ENCODE peak calls at places on chromosomes 1 and 21, in ten cellular contexts. P is Calu3, U is epithelial cell of esophagus, O is WTC11, V is fibroblast of the aortic adventitia, W is GM20000, X is heart left ventricle, F is tibial artery, H is GM12864, T is cardiac muscle cell. D is an unnamed sample.

GRCh38 chr1:227058321-227058751 is 118.2 kb downstream of the COQ8A start:
- DNase-seq in P (no peak), U (peak), O (no peak), V (peak), W (no peak), X (no peak), F (no peak), H (no peak), T (peak), D (no peak)

GRCh38 chr1:15950763-15951295 is 25.1 kb downstream of the ZBTB17 start:
- DNase-seq in P (no peak), U (no peak), O (no peak), V (peak), W (no peak), X (no peak), F (peak), H (no peak), T (peak), D (no peak)

GRCh38 chr21:31084689-31085088 is 46.4 kb upstream of the KRTAP19-8 start:
- DNase-seq in P (no peak), U (no peak), O (no peak), V (no peak), W (no peak), X (no peak), F (no peak), H (no peak), T (no peak), D (no peak)

GRCh38 chr1:183467687-183468086 is 4.6 kb upstream of the SMG7 start:
- DNase-seq in P (no peak), U (peak), O (no peak), V (no peak), W (no peak), X (no peak), F (no peak), H (no peak), T (no peak), D (no peak)

GRCh38 chr1:27544818-27545612 is 55.0 kb upstream of the WASF2 start:
- DNase-seq in P (no peak), U (no peak), O (no peak), V (peak), W (no peak), X (peak), F (peak), H (no peak), T (peak), D (no peak)

GRCh38 chr21:15820327-15820726 is 90.5 kb downstream of the USP25 start:
- DNase-seq in P (no peak), U (no peak), O (no peak), V (no peak), W (no peak), X (no peak), F (no peak), H (no peak), T (no peak), D (no peak)

GRCh38 chr1:185464788-185465187 is 147.7 kb upstream of the IVNS1ABP start:
- DNase-seq in P (no peak), U (no peak), O (no peak), V (no peak), W (no peak), X (no peak), F (no peak), H (no peak), T (no peak), D (no peak)

GRCh38 chr1:53450225-53450624 is 9.0 kb upstream of the DMRTB1 start:
- DNase-seq in P (peak), U (no peak), O (peak), V (no peak), W (no peak), X (no peak), F (no peak), H (no peak), T (no peak), D (no peak)

GRCh38 chr1:53982034-53982761 is 35.8 kb downstream of the LDLRAD1 start:
- DNase-seq in P (peak), U (peak), O (peak), V (peak), W (no peak), X (no peak), F (no peak), H (no peak), T (peak), D (no peak)

GRCh38 chr1:26284597-26285351 is 4.9 kb downstream of the SH3BGRL3 start:
- DNase-seq in P (peak), U (peak), O (peak), V (peak), W (peak), X (peak), F (peak), H (no peak), T (peak), D (no peak)

GRCh38 chr1:88104886-88105285 is 579.2 kb upstream of the PKN2 start:
- DNase-seq in P (no peak), U (no peak), O (no peak), V (no peak), W (no peak), X (no peak), F (no peak), H (no peak), T (no peak), D (no peak)

GRCh38 chr1:145792484-145792883 is 31.4 kb downstream of the RNF115 start:
- DNase-seq in P (no peak), U (no peak), O (no peak), V (no peak), W (no peak), X (no peak), F (no peak), H (no peak), T (no peak), D (no peak)

GRCh38 chr21:36535618-36536241 is 55.8 kb upstream of the CLDN14 start:
- DNase-seq in P (no peak), U (no peak), O (no peak), V (no peak), W (peak), X (no peak), F (peak), H (peak), T (no peak), D (no peak)

DNA sequence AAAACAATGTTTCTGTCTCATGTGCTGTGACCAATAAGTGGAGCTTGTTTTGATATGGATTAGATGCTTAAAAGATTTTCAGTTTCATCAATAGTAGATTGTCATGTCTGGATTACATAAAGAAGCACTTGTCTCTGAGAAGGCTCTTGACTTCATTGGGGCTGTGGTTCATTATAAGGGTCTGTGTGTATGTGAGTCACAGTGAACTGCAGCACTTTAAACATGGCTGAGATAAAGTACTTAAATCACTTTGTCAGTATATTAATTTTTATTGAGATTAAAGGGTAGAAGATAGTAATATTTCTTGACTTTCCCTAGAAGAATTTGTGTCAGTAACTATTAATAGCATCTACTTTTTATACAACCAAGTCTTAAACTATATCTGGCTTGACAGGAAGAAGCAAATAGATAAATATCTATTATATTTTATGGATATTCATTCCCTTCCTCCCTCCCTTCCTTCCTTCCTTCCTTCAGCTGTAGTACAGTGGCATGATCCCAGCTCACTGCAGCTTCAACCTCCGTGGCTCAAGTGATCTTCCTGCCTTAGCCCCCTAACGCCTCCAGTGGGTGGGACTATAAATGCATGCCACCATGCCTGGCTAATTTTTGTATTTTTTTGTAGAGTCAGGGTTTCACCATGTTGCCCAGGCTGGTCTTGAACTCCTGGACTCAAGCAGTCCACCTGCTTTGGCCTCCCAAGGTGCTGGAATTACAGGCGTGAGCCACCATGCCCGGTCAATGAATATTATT is 48.8 kb downstream of the ZFYVE9 start:
- DNase-seq in P (no peak), U (no peak), O (no peak), V (no peak), W (no peak), X (no peak), F (no peak), H (no peak), T (no peak), D (no peak)
- TF ChIP-seq CTCF in P (no peak), U (no peak), O (no peak), V (no peak), W (no peak), X (no peak), F (no peak), H (no peak), T (no peak), D (peak)

GRCh38 chr1:107276247-107276646 is 135.4 kb downstream of the NTNG1 start:
- DNase-seq in P (no peak), U (no peak), O (no peak), V (no peak), W (no peak), X (no peak), F (no peak), H (no peak), T (no peak), D (no peak)

GRCh38 chr1:107277022-107277421 is 136.2 kb downstream of the NTNG1 start:
- DNase-seq in P (peak), U (peak), O (peak), V (peak), W (no peak), X (no peak), F (no peak), H (peak), T (peak), D (no peak)

GRCh38 chr1:107274227-107274626 is 133.4 kb downstream of the NTNG1 start:
- DNase-seq in P (no peak), U (no peak), O (no peak), V (no peak), W (no peak), X (no peak), F (no peak), H (no peak), T (no peak), D (no peak)

GRCh38 chr1:107272321-107272720 is 131.5 kb downstream of the NTNG1 start:
- DNase-seq in P (no peak), U (peak), O (no peak), V (no peak), W (no peak), X (no peak), F (no peak), H (no peak), T (no peak), D (no peak)

GRCh38 chr1:107273515-107273914 is 132.7 kb downstream of the NTNG1 start:
- DNase-seq in P (no peak), U (peak), O (no peak), V (no peak), W (no peak), X (no peak), F (no peak), H (no peak), T (no peak), D (no peak)
- TF ChIP-seq CTCF in P (no peak), U (no peak), O (no peak), V (no peak), W (no peak), X (no peak), F (no peak), H (no peak), T (no peak), D (no peak)

GRCh38 chr1:119964673-119965363 is 68.5 kb upstream of the ADAM30 start:
- DNase-seq in P (no peak), U (no peak), O (no peak), V (peak), W (no peak), X (peak), F (no peak), H (no peak), T (peak), D (no peak)

GRCh38 chr1:119968601-119969000 is 72.3 kb upstream of the ADAM30 start:
- DNase-seq in P (no peak), U (peak), O (no peak), V (no peak), W (no peak), X (no peak), F (no peak), H (no peak), T (no peak), D (no peak)

GRCh38 chr1:119966681-119967080 is 70.4 kb upstream of the ADAM30 start:
- DNase-seq in P (no peak), U (no peak), O (no peak), V (no peak), W (no peak), X (no peak), F (no peak), H (no peak), T (no peak), D (no peak)

GRCh38 chr1:119966020-119966419 is 69.7 kb upstream of the ADAM30 start:
- DNase-seq in P (no peak), U (no peak), O (no peak), V (peak), W (no peak), X (no peak), F (no peak), H (no peak), T (peak), D (no peak)

DNA sequence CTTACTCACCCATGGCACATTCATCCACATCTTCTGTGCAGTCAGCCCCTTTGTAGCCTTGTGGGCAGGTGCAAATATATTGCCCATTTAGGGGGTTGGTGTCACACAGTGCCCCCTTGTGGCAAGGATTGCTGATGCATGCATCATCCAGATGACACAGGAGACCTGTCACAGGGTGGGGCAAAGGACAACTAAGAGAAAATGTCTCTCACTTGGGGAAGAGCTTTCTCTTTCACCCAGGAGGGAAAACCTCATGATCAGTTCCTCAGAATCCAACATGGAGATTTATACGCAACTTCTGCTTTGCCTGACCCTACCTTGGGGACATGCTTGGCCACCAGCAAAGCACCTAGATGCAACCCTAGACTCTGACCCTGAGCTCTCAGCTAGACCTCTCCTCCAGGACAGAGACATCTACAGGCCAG is 71.8 kb upstream of the ADAM30 start:
- DNase-seq in P (peak), U (peak), O (peak), V (peak), W (peak), X (peak), F (peak), H (peak), T (peak), D (no peak)
- TF ChIP-seq CTCF in P (peak), U (peak), O (peak), V (peak), W (peak), X (peak), F (peak), H (peak), T (peak), D (peak)

GRCh38 chr1:118297521-118297920 is 112.5 kb upstream of the SPAG17 start:
- DNase-seq in P (no peak), U (no peak), O (no peak), V (no peak), W (no peak), X (no peak), F (no peak), H (no peak), T (no peak), D (no peak)

GRCh38 chr1:118298397-118298796 is 113.4 kb upstream of the SPAG17 start:
- DNase-seq in P (no peak), U (no peak), O (no peak), V (no peak), W (no peak), X (no peak), F (no peak), H (no peak), T (no peak), D (no peak)

GRCh38 chr1:118302145-118302544 is 117.1 kb upstream of the SPAG17 start:
- DNase-seq in P (no peak), U (no peak), O (no peak), V (no peak), W (no peak), X (no peak), F (no peak), H (no peak), T (no peak), D (no peak)

GRCh38 chr1:118303534-118303933 is 118.5 kb upstream of the SPAG17 start:
- DNase-seq in P (no peak), U (no peak), O (no peak), V (no peak), W (no peak), X (no peak), F (no peak), H (no peak), T (no peak), D (no peak)

DNA sequence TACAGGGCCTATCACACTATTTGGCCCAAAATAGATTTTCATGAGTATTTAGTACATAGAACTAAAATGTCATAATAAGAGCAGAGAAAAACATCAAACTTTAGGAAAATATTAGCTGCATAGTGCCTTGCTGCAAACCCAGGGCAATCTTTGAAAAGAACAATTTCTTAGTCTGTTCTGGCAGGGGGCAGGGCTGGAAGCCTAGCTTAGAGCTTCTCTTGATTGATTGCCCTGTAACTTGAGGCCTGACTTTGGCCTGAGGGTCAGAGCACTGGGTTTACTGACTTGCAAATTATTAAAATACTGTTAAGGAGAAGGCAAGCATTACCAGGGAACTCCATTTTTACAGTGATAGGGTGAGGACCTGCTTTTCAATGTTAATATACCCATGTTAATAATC is 115.8 kb upstream of the SPAG17 start:
- DNase-seq in P (no peak), U (no peak), O (peak), V (no peak), W (no peak), X (no peak), F (no peak), H (no peak), T (no peak), D (no peak)
- TF ChIP-seq CTCF in P (no peak), U (no peak), O (no peak), V (no peak), W (no peak), X (no peak), F (no peak), H (no peak), T (no peak), D (no peak)

GRCh38 chr1:3194760-3195479 is 125.9 kb downstream of the PRDM16 start:
- DNase-seq in P (no peak), U (no peak), O (no peak), V (no peak), W (no peak), X (no peak), F (peak), H (no peak), T (no peak), D (no peak)
- TF ChIP-seq CTCF in P (no peak), U (no peak), O (no peak), V (no peak), W (no peak), X (no peak), F (no peak), H (no peak), T (no peak), D (no peak)

GRCh38 chr21:46211786-46212720 is 16.5 kb downstream of the LSS start:
- DNase-seq in P (no peak), U (peak), O (peak), V (no peak), W (no peak), X (peak), F (peak), H (no peak), T (no peak), D (no peak)

GRCh38 chr21:46208761-46209721 is 19.5 kb downstream of the LSS start:
- DNase-seq in P (no peak), U (no peak), O (peak), V (no peak), W (no peak), X (no peak), F (peak), H (no peak), T (no peak), D (no peak)

GRCh38 chr21:46211376-46211775 is 17.2 kb downstream of the LSS start:
- DNase-seq in P (no peak), U (no peak), O (peak), V (no peak), W (no peak), X (no peak), F (peak), H (no peak), T (no peak), D (no peak)

GRCh38 chr21:46212721-46213484 is 15.7 kb downstream of the LSS start:
- DNase-seq in P (no peak), U (no peak), O (peak), V (no peak), W (no peak), X (no peak), F (peak), H (no peak), T (no peak), D (peak)

DNA sequence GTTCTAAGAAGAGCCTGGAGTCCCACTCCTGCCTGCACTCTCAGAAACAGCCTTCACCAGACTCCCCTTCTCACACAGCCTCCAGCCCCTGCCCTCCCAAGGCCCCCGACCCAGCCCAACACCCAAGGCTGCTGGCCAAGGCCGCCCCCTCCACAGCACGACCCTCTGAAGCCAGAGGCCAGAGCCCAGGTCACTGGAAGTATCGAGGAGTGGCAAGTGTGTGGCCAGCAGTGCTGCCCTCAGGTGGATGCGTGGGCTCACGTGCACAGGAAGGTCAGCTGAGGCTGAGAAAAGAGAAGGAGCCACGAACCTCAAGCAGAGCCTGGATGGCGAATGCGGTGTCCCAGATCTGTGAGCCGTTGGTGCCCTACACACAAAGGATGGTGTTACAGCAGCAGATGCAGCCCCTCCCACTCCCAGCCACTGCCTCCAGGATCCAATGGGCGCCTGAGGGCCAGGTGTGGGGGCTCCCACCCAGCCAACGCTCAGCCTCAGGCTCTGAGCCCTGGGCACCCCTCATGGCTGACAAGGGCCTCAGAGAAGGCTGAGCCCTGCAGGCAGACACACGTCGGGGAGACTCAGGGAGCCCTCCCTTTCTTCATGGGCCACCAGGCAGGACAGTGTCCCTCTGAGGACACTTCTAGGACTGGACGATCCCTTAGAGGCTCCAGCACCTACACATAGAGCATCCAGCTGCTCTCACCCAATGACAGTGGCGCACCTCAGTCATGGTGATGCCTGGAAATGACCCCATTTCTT is 18.0 kb downstream of the LSS start:
- DNase-seq in P (no peak), U (no peak), O (peak), V (no peak), W (no peak), X (peak), F (peak), H (no peak), T (no peak), D (no peak)
- TF ChIP-seq CTCF in P (no peak), U (no peak), O (no peak), V (no peak), W (no peak), X (no peak), F (no peak), H (no peak), T (no peak), D (no peak)

GRCh38 chr1:58767143-58767542 is 16.7 kb downstream of the JUN start:
- DNase-seq in P (no peak), U (no peak), O (no peak), V (no peak), W (no peak), X (no peak), F (no peak), H (no peak), T (no peak), D (no peak)
- TF ChIP-seq CTCF in P (no peak), U (no peak), O (no peak), V (no peak), W (no peak), X (no peak), F (no peak), H (no peak), T (no peak), D (no peak)

GRCh38 chr1:33295450-33296081 is 25.3 kb downstream of the A3GALT2 start:
- DNase-seq in P (peak), U (peak), O (peak), V (peak), W (peak), X (peak), F (peak), H (peak), T (peak), D (peak)
- TF ChIP-seq CTCF in P (peak), U (peak), O (peak), V (peak), W (peak), X (peak), F (peak), H (peak), T (peak), D (peak)

D was measured in type B pancreatic cell.